ENCODE peak calls at places on chromosomes 2 and 18, in ten cellular contexts. One of them, this sample, is unnamed.

GRCh38 chr2:124018894-124019293 is 6.2 kb upstream of the CNTNAP5 start:
- DNase-seq in A549: no peak
- DNase-seq in iris pigment epithelial cell: no peak
- DNase-seq in NCI-H446: no peak
- DNase-seq in CD8-positive, alpha-beta memory T cell: no peak
- DNase-seq in hypothalamus: no peak
- DNase-seq in T-helper 1 cell: no peak
- DNase-seq in body of pancreas: no peak
- DNase-seq in A673: peak; percentile 17
- DNase-seq in nephron progenitor cell: no peak
- DNase-seq in this sample: no peak

GRCh38 chr2:96116424-96116878 is at the start of gene ADRA2B:
- DNase-seq in body of pancreas: peak; percentile 82
- DNase-seq in CD8-positive, alpha-beta memory T cell: peak; percentile 63
- DNase-seq in NCI-H446: no peak
- DNase-seq in T-helper 1 cell: peak; percentile 78
- DNase-seq in iris pigment epithelial cell: peak; percentile 13
- DNase-seq in nephron progenitor cell: peak; percentile 84
- DNase-seq in hypothalamus: no peak
- DNase-seq in A549: peak; percentile 48
- DNase-seq in A673: peak; percentile 60
- DNase-seq in this sample: peak; percentile 80

GRCh38 chr2:230790981-230791380 is 73.8 kb upstream of the ITM2C start:
- DNase-seq in nephron progenitor cell: no peak
- DNase-seq in hypothalamus: no peak
- DNase-seq in body of pancreas: no peak
- DNase-seq in NCI-H446: no peak
- DNase-seq in A673: no peak
- DNase-seq in T-helper 1 cell: no peak
- DNase-seq in CD8-positive, alpha-beta memory T cell: no peak
- DNase-seq in iris pigment epithelial cell: no peak
- DNase-seq in A549: no peak
- DNase-seq in this sample: no peak

GRCh38 chr18:48675912-48676311 is 137.1 kb downstream of the CTIF start:
- DNase-seq in hypothalamus: no peak
- DNase-seq in nephron progenitor cell: no peak
- DNase-seq in T-helper 1 cell: no peak
- DNase-seq in CD8-positive, alpha-beta memory T cell: no peak
- DNase-seq in A549: no peak
- DNase-seq in A673: no peak
- DNase-seq in NCI-H446: no peak
- DNase-seq in iris pigment epithelial cell: no peak
- DNase-seq in body of pancreas: no peak
- DNase-seq in this sample: no peak

GRCh38 chr2:134253804-134254203 is at the start of gene MGAT5:
- DNase-seq in iris pigment epithelial cell: no peak
- DNase-seq in A549: no peak
- DNase-seq in T-helper 1 cell: no peak
- DNase-seq in hypothalamus: no peak
- DNase-seq in NCI-H446: peak; percentile 16
- DNase-seq in body of pancreas: peak; percentile 86
- DNase-seq in A673: no peak
- DNase-seq in CD8-positive, alpha-beta memory T cell: no peak
- DNase-seq in nephron progenitor cell: no peak
- DNase-seq in this sample: no peak

GRCh38 chr2:239936838-239937581 is 88.1 kb downstream of the NDUFA10 start:
- DNase-seq in iris pigment epithelial cell: no peak
- DNase-seq in A549: no peak
- DNase-seq in CD8-positive, alpha-beta memory T cell: no peak
- DNase-seq in NCI-H446: no peak
- DNase-seq in A673: no peak
- DNase-seq in T-helper 1 cell: no peak
- DNase-seq in body of pancreas: no peak
- DNase-seq in hypothalamus: no peak
- DNase-seq in nephron progenitor cell: no peak
- DNase-seq in this sample: no peak

GRCh38 chr18:22469061-22469689 is 51.5 kb upstream of the CTAGE1 start:
- DNase-seq in hypothalamus: no peak
- DNase-seq in nephron progenitor cell: no peak
- DNase-seq in CD8-positive, alpha-beta memory T cell: no peak
- DNase-seq in A673: no peak
- DNase-seq in A549: no peak
- DNase-seq in NCI-H446: no peak
- DNase-seq in T-helper 1 cell: no peak
- DNase-seq in iris pigment epithelial cell: peak; percentile 56
- DNase-seq in body of pancreas: no peak
- DNase-seq in this sample: no peak

GRCh38 chr2:84459028-84459943 is at the start of gene SUCLG1:
- DNase-seq in A673: peak; percentile 92
- DNase-seq in CD8-positive, alpha-beta memory T cell: peak; percentile 89
- DNase-seq in T-helper 1 cell: peak; percentile 78
- DNase-seq in hypothalamus: peak; percentile 55
- DNase-seq in A549: peak; percentile 89
- DNase-seq in nephron progenitor cell: peak; percentile 87
- DNase-seq in iris pigment epithelial cell: peak; percentile 79
- DNase-seq in NCI-H446: peak; percentile 51
- DNase-seq in body of pancreas: peak; percentile 82
- DNase-seq in this sample: peak; percentile 80

GRCh38 chr18:60755134-60755533 is 382.6 kb upstream of the MC4R start:
- DNase-seq in hypothalamus: no peak
- DNase-seq in CD8-positive, alpha-beta memory T cell: no peak
- DNase-seq in body of pancreas: no peak
- DNase-seq in A673: no peak
- DNase-seq in A549: no peak
- DNase-seq in iris pigment epithelial cell: no peak
- DNase-seq in NCI-H446: no peak
- DNase-seq in nephron progenitor cell: no peak
- DNase-seq in T-helper 1 cell: no peak
- DNase-seq in this sample: no peak

GRCh38 chr2:131425191-131426021 is 50.5 kb upstream of the TUBA3D start:
- DNase-seq in A673: no peak
- DNase-seq in hypothalamus: no peak
- DNase-seq in body of pancreas: no peak
- DNase-seq in iris pigment epithelial cell: no peak
- DNase-seq in CD8-positive, alpha-beta memory T cell: no peak
- DNase-seq in nephron progenitor cell: peak; percentile 59
- DNase-seq in T-helper 1 cell: no peak
- DNase-seq in NCI-H446: no peak
- DNase-seq in A549: no peak
- DNase-seq in this sample: no peak

GRCh38 chr18:78192044-78192443 is 787.6 kb upstream of the SALL3 start:
- DNase-seq in NCI-H446: no peak
- DNase-seq in iris pigment epithelial cell: no peak
- DNase-seq in A549: no peak
- DNase-seq in hypothalamus: no peak
- DNase-seq in nephron progenitor cell: no peak
- DNase-seq in A673: no peak
- DNase-seq in CD8-positive, alpha-beta memory T cell: no peak
- DNase-seq in T-helper 1 cell: no peak
- DNase-seq in body of pancreas: peak; percentile 57
- DNase-seq in this sample: no peak

GRCh38 chr2:121071058-121071504 is 213.9 kb downstream of the TFCP2L1 start:
- DNase-seq in NCI-H446: peak; percentile 72
- DNase-seq in T-helper 1 cell: no peak
- DNase-seq in CD8-positive, alpha-beta memory T cell: no peak
- DNase-seq in body of pancreas: peak; percentile 73
- DNase-seq in A673: peak; percentile 68
- DNase-seq in nephron progenitor cell: peak; percentile 93
- DNase-seq in hypothalamus: peak; percentile 29
- DNase-seq in A549: peak; percentile 53
- DNase-seq in iris pigment epithelial cell: peak; percentile 21
- DNase-seq in this sample: peak; percentile 80

GRCh38 chr2:133489641-133490411 is 78.4 kb downstream of the NCKAP5 start:
- DNase-seq in iris pigment epithelial cell: peak; percentile 59
- DNase-seq in CD8-positive, alpha-beta memory T cell: no peak
- DNase-seq in A549: no peak
- DNase-seq in NCI-H446: no peak
- DNase-seq in A673: peak; percentile 50
- DNase-seq in hypothalamus: no peak
- DNase-seq in body of pancreas: peak; percentile 48
- DNase-seq in nephron progenitor cell: no peak
- DNase-seq in T-helper 1 cell: no peak
- DNase-seq in this sample: no peak

GRCh38 chr2:217064234-217065103 is 204.6 kb upstream of the TNP1 start:
- DNase-seq in nephron progenitor cell: no peak
- DNase-seq in T-helper 1 cell: no peak
- DNase-seq in NCI-H446: no peak
- DNase-seq in hypothalamus: no peak
- DNase-seq in A673: peak; percentile 62
- DNase-seq in CD8-positive, alpha-beta memory T cell: no peak
- DNase-seq in body of pancreas: no peak
- DNase-seq in iris pigment epithelial cell: peak; percentile 93
- DNase-seq in A549: no peak
- DNase-seq in this sample: no peak